ENCODE peak calls at places on chromosomes 4 and X, in six cellular contexts. One of them, this sample, is unnamed.

GRCh38 chrX:53088136-53088974 is 5.6 kb upstream of the KANTR start:
- DNase-seq in AG09309: peak
- DNase-seq in frontal cortex: no peak
- DNase-seq in omental fat pad: no peak
- DNase-seq in testis: peak
- DNase-seq in activated T-cell treated with anti-CD3 and anti-CD28 coated beads, Interleukin-2, amount 50 U/mL, for 72 hours: peak
- DNase-seq in this sample: peak

GRCh38 chr4:141140271-141141205 is 7.3 kb upstream of the RNF150 start:
- DNase-seq in testis: peak
- DNase-seq in AG09309: no peak
- DNase-seq in omental fat pad: no peak
- DNase-seq in activated T-cell treated with anti-CD3 and anti-CD28 coated beads, Interleukin-2, amount 50 U/mL, for 72 hours: no peak
- DNase-seq in frontal cortex: no peak
- DNase-seq in this sample: no peak

GRCh38 chr4:152064282-152064681 is 303.5 kb upstream of the GATB start:
- DNase-seq in testis: no peak
- DNase-seq in omental fat pad: no peak
- DNase-seq in AG09309: no peak
- DNase-seq in activated T-cell treated with anti-CD3 and anti-CD28 coated beads, Interleukin-2, amount 50 U/mL, for 72 hours: no peak
- DNase-seq in frontal cortex: no peak
- DNase-seq in this sample: no peak

GRCh38 chr4:173040200-173040599 is 128.4 kb upstream of the GALNT7 start:
- DNase-seq in testis: peak
- DNase-seq in omental fat pad: no peak
- DNase-seq in activated T-cell treated with anti-CD3 and anti-CD28 coated beads, Interleukin-2, amount 50 U/mL, for 72 hours: no peak
- DNase-seq in frontal cortex: no peak
- DNase-seq in AG09309: no peak
- DNase-seq in this sample: peak

GRCh38 chrX:77597090-77597489 is 149.9 kb downstream of the FGF16 start:
- DNase-seq in activated T-cell treated with anti-CD3 and anti-CD28 coated beads, Interleukin-2, amount 50 U/mL, for 72 hours: no peak
- DNase-seq in omental fat pad: no peak
- DNase-seq in testis: no peak
- DNase-seq in AG09309: no peak
- DNase-seq in frontal cortex: no peak
- DNase-seq in this sample: no peak

GRCh38 chr4:26962720-26963119 is 102.1 kb downstream of the STIM2 start:
- DNase-seq in AG09309: no peak
- DNase-seq in activated T-cell treated with anti-CD3 and anti-CD28 coated beads, Interleukin-2, amount 50 U/mL, for 72 hours: no peak
- DNase-seq in omental fat pad: no peak
- DNase-seq in testis: no peak
- DNase-seq in frontal cortex: no peak
- DNase-seq in this sample: no peak

GRCh38 chrX:86194758-86195157 is 46.5 kb downstream of the DACH2 start:
- DNase-seq in testis: no peak
- DNase-seq in activated T-cell treated with anti-CD3 and anti-CD28 coated beads, Interleukin-2, amount 50 U/mL, for 72 hours: no peak
- DNase-seq in AG09309: no peak
- DNase-seq in frontal cortex: no peak
- DNase-seq in omental fat pad: no peak
- DNase-seq in this sample: no peak

GRCh38 chr4:115834441-115834840 is 721.0 kb upstream of the NDST4 start:
- DNase-seq in omental fat pad: no peak
- DNase-seq in frontal cortex: no peak
- DNase-seq in activated T-cell treated with anti-CD3 and anti-CD28 coated beads, Interleukin-2, amount 50 U/mL, for 72 hours: no peak
- DNase-seq in AG09309: no peak
- DNase-seq in testis: no peak
- DNase-seq in this sample: no peak

GRCh38 chr4:2417765-2418651 is at the start of gene ZFYVE28:
- DNase-seq in omental fat pad: no peak
- DNase-seq in AG09309: no peak
- DNase-seq in frontal cortex: peak
- DNase-seq in testis: no peak
- DNase-seq in activated T-cell treated with anti-CD3 and anti-CD28 coated beads, Interleukin-2, amount 50 U/mL, for 72 hours: peak
- DNase-seq in this sample: no peak

GRCh38 chrX:110081740-110082139 is 78.8 kb downstream of the TMEM164 start:
- DNase-seq in AG09309: no peak
- DNase-seq in omental fat pad: no peak
- DNase-seq in testis: no peak
- DNase-seq in activated T-cell treated with anti-CD3 and anti-CD28 coated beads, Interleukin-2, amount 50 U/mL, for 72 hours: no peak
- DNase-seq in frontal cortex: no peak
- DNase-seq in this sample: no peak

This sample was measured in DMS79.